ENCODE peak calls at places on chromosomes 11 and 22, in nine cellular contexts. A is endodermal cell, K is kidney, E is SJSA1, O is PC-9, T is heart right ventricle, M is cardiac muscle cell, L is colonic mucosa, D is HCT116. J is an unnamed sample.

GRCh38 chr11:19441288-19441687 is 200.5 kb upstream of the E2F8 start:
- DNase-seq in A (no peak), K (no peak), E (no peak), O (no peak), T (no peak), M (no peak), L (no peak), D (no peak), J (no peak)

GRCh38 chr11:32318071-32318815 is 117.1 kb downstream of the WT1 start:
- DNase-seq in A (no peak), K (no peak), E (no peak), O (no peak), T (no peak), M (no peak), L (no peak), D (no peak), J (no peak)

GRCh38 chr11:114077482-114078305 is 18.2 kb downstream of the ZBTB16 start:
- DNase-seq in A (peak; percentile 73), K (no peak), E (no peak), O (no peak), T (no peak), M (no peak), L (no peak), D (no peak), J (no peak)

GRCh38 chr11:70496591-70497535 is 98.5 kb downstream of the CTTN start:
- DNase-seq in A (no peak), K (peak; percentile 35), E (no peak), O (no peak), T (no peak), M (no peak), L (no peak), D (no peak), J (no peak)

GRCh38 chr11:95284057-95285052 is 53.4 kb upstream of the SESN3 start:
- DNase-seq in A (no peak), K (no peak), E (no peak), O (no peak), T (no peak), M (no peak), L (no peak), D (no peak), J (no peak)

GRCh38 chr11:83865636-83866461 is 579.7 kb upstream of the CCDC90B start:
- DNase-seq in A (peak; percentile 37), K (no peak), E (no peak), O (no peak), T (no peak), M (peak; percentile 16), L (no peak), D (no peak), J (peak; percentile 2)

GRCh38 chr11:9137293-9138132 is 46.1 kb upstream of the SCUBE2 start:
- DNase-seq in A (peak; percentile 97), K (peak; percentile 93), E (peak; percentile 42), O (peak; percentile 56), T (peak; percentile 70), M (peak; percentile 77), L (peak; percentile 84), D (peak; percentile 36), J (peak; percentile 67)

GRCh38 chr11:69939551-69940245 is 120.5 kb upstream of the FGF3 start:
- DNase-seq in A (no peak), K (peak; percentile 91), E (no peak), O (no peak), T (peak; percentile 86), M (peak; percentile 94), L (no peak), D (no peak), J (no peak)

GRCh38 chr11:44133335-44133946 is 38.0 kb downstream of the EXT2 start:
- DNase-seq in A (peak; percentile 59), K (no peak), E (peak; percentile 59), O (peak; percentile 41), T (no peak), M (peak; percentile 73), L (no peak), D (no peak), J (peak; percentile 30)

GRCh38 chr22:45997077-45997774 is 20.3 kb upstream of the WNT7B start:
- DNase-seq in A (no peak), K (peak; percentile 98), E (peak; percentile 89), O (peak; percentile 69), T (peak; percentile 95), M (peak; percentile 99), L (peak; percentile 75), D (no peak), J (peak; percentile 50)

GRCh38 chr11:45218705-45219104 is 67.4 kb downstream of the SYT13 start:
- DNase-seq in A (no peak), K (no peak), E (no peak), O (no peak), T (no peak), M (no peak), L (no peak), D (no peak), J (no peak)

GRCh38 chr11:65298655-65299179 is 15.9 kb upstream of the CDC42EP2 start:
- DNase-seq in A (no peak), K (peak; percentile 90), E (no peak), O (no peak), T (peak; percentile 77), M (peak; percentile 81), L (no peak), D (no peak), J (no peak)

GRCh38 chr11:65300621-65301290 is 13.9 kb upstream of the CDC42EP2 start:
- DNase-seq in A (no peak), K (no peak), E (no peak), O (no peak), T (no peak), M (no peak), L (no peak), D (no peak), J (no peak)

GRCh38 chr11:65295571-65296338 is 18.9 kb upstream of the CDC42EP2 start:
- DNase-seq in A (no peak), K (peak; percentile 33), E (no peak), O (no peak), T (no peak), M (no peak), L (no peak), D (no peak), J (no peak)

GRCh38 chr11:65297026-65297667 is 17.5 kb upstream of the CDC42EP2 start:
- DNase-seq in A (no peak), K (peak; percentile 84), E (no peak), O (no peak), T (no peak), M (no peak), L (no peak), D (no peak), J (no peak)

DNA sequence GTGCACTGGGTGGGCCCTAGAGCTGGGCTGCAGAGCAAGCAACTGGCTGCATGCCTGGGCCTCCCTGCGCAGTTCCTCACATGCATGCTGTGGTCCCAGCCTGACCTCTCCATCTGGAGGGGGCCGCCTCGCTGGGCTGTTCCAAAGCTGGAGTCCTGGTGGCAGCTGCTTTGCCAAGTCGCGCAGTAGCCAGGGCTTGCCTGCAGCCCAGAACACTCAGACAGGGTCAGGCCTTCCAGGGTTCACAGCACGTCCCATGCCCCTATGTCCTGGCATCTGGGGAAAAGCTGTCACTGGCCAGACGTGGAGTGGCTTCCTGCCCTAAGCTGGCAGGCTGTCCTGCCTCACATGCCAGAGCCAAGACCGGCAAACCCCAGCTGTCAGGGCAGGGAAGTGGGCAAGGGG is 16.5 kb upstream of the CDC42EP2 start:
- DNase-seq in A (no peak), K (peak; percentile 95), E (no peak), O (no peak), T (peak; percentile 84), M (peak; percentile 76), L (peak; percentile 61), D (no peak), J (no peak)
- H3K27ac ChIP-seq in A (peak overlapping the region; percentile 97), K (peak overlapping the region; percentile 67), E (no peak overlapping the region), O (no peak overlapping the region), T (peak overlapping the region; percentile 81), M (no peak overlapping the region), L (peak overlapping the region; percentile 67), D (no peak overlapping the region), J (peak overlapping the region; percentile 56)

GRCh38 chr11:65026810-65027209 is 429 bp upstream of the SNX15 start:
- DNase-seq in A (no peak), K (no peak), E (no peak), O (no peak), T (no peak), M (no peak), L (no peak), D (no peak), J (no peak)
- H3K27ac ChIP-seq in A (no peak overlapping the region), K (peak overlapping the region; percentile 65), E (peak overlapping the region; percentile 1), O (peak overlapping the region; percentile 36), T (peak overlapping the region; percentile 88), M (no peak overlapping the region), L (peak overlapping the region; percentile 89), D (peak overlapping the region; percentile 75), J (peak overlapping the region; percentile 95)

DNA sequence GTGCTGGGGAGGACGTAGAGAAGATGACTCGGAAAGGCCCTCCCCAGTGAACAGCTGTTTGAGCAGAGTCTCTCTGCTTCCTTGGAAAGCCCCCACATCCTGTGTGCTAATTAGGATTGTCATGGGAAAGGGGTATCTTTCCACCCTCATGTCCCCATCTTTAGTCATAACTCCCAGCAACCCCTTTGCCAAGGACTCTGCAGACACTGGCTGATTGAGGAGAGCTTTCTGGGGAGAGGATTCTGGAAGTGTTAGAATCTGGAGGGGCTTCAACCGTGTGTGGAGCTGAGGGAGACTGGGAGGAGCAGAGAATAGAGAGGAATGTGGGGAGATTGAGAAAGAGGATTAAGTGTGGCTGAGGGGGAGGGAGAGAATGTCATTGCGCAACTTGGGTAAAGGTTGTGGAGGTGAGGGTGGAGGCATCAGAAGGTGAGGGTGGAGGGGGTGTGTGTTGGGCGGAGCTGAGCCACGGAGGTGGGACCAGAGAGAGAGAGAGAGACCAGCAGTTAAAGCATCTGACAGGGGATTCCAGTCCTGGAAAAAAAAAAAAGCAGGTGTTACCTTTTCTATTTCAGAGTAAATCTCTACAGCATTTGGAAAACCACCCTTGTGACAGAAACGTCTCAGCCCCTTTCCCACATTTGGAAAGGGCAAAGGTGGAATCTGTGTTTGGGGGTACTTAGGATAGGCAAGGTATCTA is 2.2 kb downstream of the DTX4 start:
- DNase-seq in A (peak; percentile 89), K (peak; percentile 85), E (peak; percentile 54), O (peak; percentile 87), T (no peak), M (peak; percentile 52), L (peak; percentile 92), D (no peak), J (peak; percentile 82)
- H3K27ac ChIP-seq in A (peak overlapping the region; percentile 98), K (peak overlapping the region; percentile 68), E (peak overlapping the region; percentile 57), O (peak overlapping the region; percentile 85), T (peak overlapping the region; percentile 63), M (no peak overlapping the region), L (peak overlapping the region; percentile 91), D (no peak overlapping the region), J (peak overlapping the region; percentile 93)

GRCh38 chr11:57301711-57302423 is 22.9 kb downstream of the TNKS1BP1 start:
- DNase-seq in A (no peak), K (no peak), E (no peak), O (no peak), T (no peak), M (no peak), L (no peak), D (no peak), J (no peak)

GRCh38 chr11:57303280-57303989 is 21.3 kb downstream of the TNKS1BP1 start:
- DNase-seq in A (peak; percentile 73), K (no peak), E (no peak), O (no peak), T (no peak), M (no peak), L (no peak), D (no peak), J (no peak)

GRCh38 chr11:57305523-57305922 is 19.2 kb downstream of the TNKS1BP1 start:
- DNase-seq in A (no peak), K (no peak), E (no peak), O (no peak), T (no peak), M (no peak), L (no peak), D (no peak), J (no peak)

GRCh38 chr11:57302489-57302888 is 22.3 kb downstream of the TNKS1BP1 start:
- DNase-seq in A (no peak), K (no peak), E (no peak), O (no peak), T (no peak), M (no peak), L (no peak), D (no peak), J (no peak)

GRCh38 chr11:57303990-57304579 is 20.7 kb downstream of the TNKS1BP1 start:
- DNase-seq in A (no peak), K (no peak), E (no peak), O (no peak), T (no peak), M (peak; percentile 50), L (no peak), D (no peak), J (peak; percentile 72)
- H3K27ac ChIP-seq in A (no peak overlapping the region), K (no peak overlapping the region), E (no peak overlapping the region), O (no peak overlapping the region), T (no peak overlapping the region), M (peak overlapping the region; percentile 69), L (no peak overlapping the region), D (no peak overlapping the region), J (peak overlapping the region; percentile 97)